ENCODE peak calls at places on chromosome 12, in five cellular contexts. I is left cardiac atrium; W is Calu3; Y is coronary artery; Z is activated naive CD8-positive, alpha-beta T cell treated with anti-CD3 and anti-CD28 coated beads for 36 hours. L is an unnamed sample.

GRCh38 chr12:80565276-80565675 is 121.2 kb downstream of the PTPRQ start:
- DNase-seq in Z (no peak), W (no peak), Y (no peak), I (no peak), L (no peak)

GRCh38 chr12:1532796-1533195 is 61.6 kb downstream of the FBXL14 start:
- DNase-seq in I (no peak), W (no peak), Y (no peak), Z (no peak), L (no peak)

GRCh38 chr12:111546758-111547383 is 52.2 kb downstream of the ATXN2 start:
- DNase-seq in I (no peak), W (no peak), Z (peak; percentile 44), Y (no peak), L (no peak)

GRCh38 chr12:88625316-88625715 is 45.0 kb upstream of the KITLG start:
- DNase-seq in Z (no peak), Y (no peak), W (no peak), I (no peak), L (no peak)

GRCh38 chr12:52220456-52220855 is 12.6 kb upstream of the KRT7 start:
- DNase-seq in I (no peak), W (no peak), Y (no peak), Z (no peak), L (no peak)

GRCh38 chr12:91866566-91866965 is 279.1 kb downstream of the BTG1 start:
- DNase-seq in Z (no peak), I (no peak), W (no peak), Y (no peak), L (peak; percentile 42)

GRCh38 chr12:57890191-57891120 is 43.9 kb upstream of the CTDSP2 start:
- DNase-seq in I (no peak), Y (no peak), W (no peak), Z (no peak), L (no peak)

GRCh38 chr12:27585739-27586265 is 61.8 kb downstream of the PPFIBP1 start:
- DNase-seq in Z (no peak), W (no peak), I (no peak), Y (no peak), L (no peak)

GRCh38 chr12:52501490-52501889 is 8.4 kb upstream of the KRT6A start:
- DNase-seq in I (no peak), W (no peak), Z (no peak), Y (no peak), L (no peak)

GRCh38 chr12:104792570-104792969 is 165.5 kb downstream of the SLC41A2 start:
- DNase-seq in Y (no peak), W (no peak), I (no peak), Z (no peak), L (no peak)

GRCh38 chr12:2642176-2642892 is 152.4 kb upstream of the FKBP4 start:
- DNase-seq in W (no peak), I (no peak), Y (no peak), Z (peak; percentile 11), L (no peak)

GRCh38 chr12:114703060-114703493 is 19.1 kb upstream of the TBX3 start:
- DNase-seq in Z (no peak), Y (no peak), I (no peak), W (no peak), L (no peak)

GRCh38 chr12:113277511-113277910 is 56.2 kb downstream of the TPCN1 start:
- DNase-seq in Y (no peak), W (no peak), Z (no peak), I (no peak), L (no peak)

GRCh38 chr12:69067713-69068112 is 134.7 kb upstream of the CPM start:
- DNase-seq in I (no peak), Y (no peak), W (no peak), Z (no peak), L (no peak)

GRCh38 chr12:46609281-46609623 is 216.5 kb downstream of the SLC38A4 start:
- DNase-seq in Z (no peak), I (no peak), W (no peak), Y (no peak), L (no peak)

GRCh38 chr12:50090391-50090790 is 5.2 kb downstream of the SMARCD1 start:
- DNase-seq in Y (no peak), Z (no peak), I (no peak), W (no peak), L (no peak)

GRCh38 chr12:102769323-102769916 is 147.6 kb downstream of the PAH start:
- DNase-seq in Y (no peak), Z (peak; percentile 24), I (peak; percentile 28), W (peak; percentile 69), L (peak; percentile 43)

GRCh38 chr12:1422604-1423315 is 171.6 kb downstream of the FBXL14 start:
- DNase-seq in W (no peak), Y (no peak), Z (no peak), I (no peak), L (no peak)

GRCh38 chr12:131312793-131313545 is 359.3 kb downstream of the ADGRD1 start:
- DNase-seq in Z (no peak), W (no peak), Y (no peak), I (no peak), L (no peak)

GRCh38 chr12:93378373-93379310 is 917 bp downstream of the NUDT4 start:
- DNase-seq in Y (no peak), Z (peak; percentile 69), W (peak; percentile 51), I (peak; percentile 45), L (peak; percentile 47)

GRCh38 chr12:130689408-130690405 is 26.4 kb downstream of the RIMBP2 start:
- DNase-seq in W (no peak), I (no peak), Z (no peak), Y (no peak), L (no peak)

GRCh38 chr12:121124402-121125109 is 8.1 kb upstream of the P2RX7 start:
- DNase-seq in I (no peak), Z (peak; percentile 22), W (peak; percentile 80), Y (no peak), L (peak; percentile 25)

GRCh38 chr12:119115296-119115905 is 63.3 kb upstream of the HSPB8 start:
- DNase-seq in I (no peak), W (peak; percentile 63), Z (peak; percentile 5), Y (no peak), L (peak; percentile 35)

GRCh38 chr12:83276904-83277303 is 590.2 kb downstream of the TMTC2 start:
- DNase-seq in Z (no peak), I (no peak), Y (no peak), W (no peak), L (no peak)

GRCh38 chr12:123734268-123734667 is 22.1 kb downstream of the ATP6V0A2 start:
- DNase-seq in Y (no peak), Z (no peak), W (no peak), I (no peak), L (no peak)

GRCh38 chr12:109757671-109758265 is 44.1 kb downstream of the FAM222A start:
- DNase-seq in I (no peak), Z (no peak), W (no peak), Y (peak; percentile 50), L (no peak)

GRCh38 chr12:99066726-99067125 is 421.6 kb downstream of the APAF1 start:
- DNase-seq in I (no peak), Y (no peak), W (no peak), Z (no peak), L (no peak)

GRCh38 chr12:108565976-108566375 is 3.6 kb downstream of the ISCU start:
- DNase-seq in Z (peak; percentile 62), I (peak; percentile 66), W (peak; percentile 89), Y (no peak), L (peak; percentile 82)

GRCh38 chr12:103836345-103836744 is 4.7 kb downstream of the NT5DC3 start:
- DNase-seq in Y (no peak), I (no peak), Z (no peak), W (no peak), L (no peak)

GRCh38 chr12:104761091-104761490 is 197.0 kb downstream of the SLC41A2 start:
- DNase-seq in Y (no peak), Z (no peak), W (no peak), I (no peak), L (no peak)

GRCh38 chr12:123942277-123942653 is 30.4 kb downstream of the CCDC92 start:
- DNase-seq in W (no peak), Y (no peak), I (no peak), Z (no peak), L (no peak)

GRCh38 chr12:28023156-28023887 is 50.8 kb upstream of the PTHLH start:
- DNase-seq in Y (no peak), W (peak; percentile 71), I (no peak), Z (no peak), L (no peak)

GRCh38 chr12:85733441-85733840 is 102.8 kb downstream of the RASSF9 start:
- DNase-seq in W (no peak), I (no peak), Y (no peak), Z (no peak), L (no peak)

GRCh38 chr12:129049917-129050316 is 196.6 kb downstream of the GLT1D1 start:
- DNase-seq in W (no peak), Y (no peak), Z (no peak), I (no peak), L (no peak)

GRCh38 chr12:95318071-95318545 is 100.5 kb downstream of the VEZT start:
- DNase-seq in I (no peak), Y (no peak), Z (no peak), W (peak; percentile 39), L (no peak)

GRCh38 chr12:5204831-5205230 is 161.2 kb downstream of the KCNA5 start:
- DNase-seq in W (no peak), Y (no peak), I (no peak), Z (no peak), L (no peak)

GRCh38 chr12:47052274-47052673 is 27.1 kb upstream of the PCED1B start:
- DNase-seq in Y (no peak), Z (no peak), I (no peak), W (no peak), L (no peak)

GRCh38 chr12:8078916-8079315 is 3.2 kb upstream of the NECAP1 start:
- DNase-seq in W (no peak), Y (no peak), Z (no peak), I (no peak), L (no peak)